ENCODE peak calls at places on chromosomes 4 and X, in ten cellular contexts. X is ascending aorta, L is right lobe of liver, A is suprapubic skin, M is endodermal cell, Z is osteoblast, Y is pancreas, G is upper lobe of right lung, P is OCI-LY7, S is tibial nerve. E is an unnamed sample. For H3K36me3, the result is how much of the 10 kb centered on the place peaks cover.

GRCh38 chr4:23337292-23337691 is 552.6 kb downstream of the PPARGC1A start:
- DNase-seq in M (peak), Z (no peak), G (no peak), X (no peak), L (no peak), Y (no peak), A (no peak), S (no peak), P (peak), E (no peak)

GRCh38 chrX:65407157-65407626 is 127.4 kb downstream of the LAS1L start:
- DNase-seq in X (no peak), P (no peak), S (no peak), L (no peak), M (no peak), A (no peak), Y (no peak), Z (no peak), G (no peak), E (no peak)

GRCh38 chr4:88211473-88212252 is 53.2 kb upstream of the ABCG2 start:
- DNase-seq in M (peak), L (no peak), S (peak), Y (no peak), X (no peak), P (peak), A (no peak), G (no peak), Z (peak), E (peak)

GRCh38 chr4:78002260-78002659 is 54.9 kb upstream of the FRAS1 start:
- DNase-seq in S (no peak), A (no peak), P (no peak), Y (no peak), Z (peak), M (no peak), G (no peak), X (no peak), L (no peak), E (no peak)

GRCh38 chr4:47530801-47531200 is 45.7 kb downstream of the ATP10D start:
- DNase-seq in Y (no peak), X (no peak), P (no peak), A (no peak), S (no peak), L (no peak), G (no peak), M (no peak), Z (no peak), E (no peak)

GRCh38 chr4:112086036-112086434 is 59.2 kb upstream of the FAM241A start:
- DNase-seq in Y (no peak), Z (no peak), M (no peak), X (no peak), S (no peak), L (no peak), G (no peak), P (no peak), A (no peak), E (no peak)

GRCh38 chr4:38062894-38063168 is 102.6 kb downstream of the PTTG2 start:
- DNase-seq in P (no peak), Z (no peak), M (no peak), Y (no peak), G (no peak), X (no peak), S (no peak), L (no peak), A (no peak), E (peak)

GRCh38 chr4:128574706-128575105 is 234.8 kb upstream of the JADE1 start:
- DNase-seq in Y (peak), Z (peak), P (peak), X (peak), G (peak), A (peak), M (peak), S (peak), L (peak), E (peak)

GRCh38 chr4:128768373-128768996 is 41.0 kb upstream of the JADE1 start:
- DNase-seq in A (no peak), Z (peak), P (no peak), L (no peak), X (no peak), M (no peak), Y (no peak), S (no peak), G (no peak), E (no peak)

GRCh38 chr4:74054483-74055032 is 16.1 kb upstream of the CXCL3 start:
- DNase-seq in S (no peak), A (no peak), Z (no peak), X (no peak), P (no peak), G (no peak), L (no peak), M (no peak), Y (no peak), E (no peak)

GRCh38 chrX:41984628-41985027 is 61.3 kb upstream of the CASK start:
- DNase-seq in Z (no peak), Y (no peak), S (no peak), M (no peak), P (no peak), X (no peak), A (no peak), G (no peak), L (no peak), E (peak)

GRCh38 chr4:74205559-74205958 is 47.6 kb downstream of the MTHFD2L start:
- DNase-seq in L (no peak), Y (no peak), G (no peak), M (no peak), A (no peak), P (no peak), X (no peak), S (no peak), Z (no peak), E (no peak)

GRCh38 chr4:41448935-41449334 is 89.0 kb upstream of the LIMCH1 start:
- DNase-seq in M (no peak), Z (no peak), X (no peak), P (no peak), A (no peak), Y (no peak), L (peak), G (no peak), S (peak), E (no peak)

GRCh38 chr4:1623821-1624518 is 60.1 kb downstream of the FAM53A start:
- DNase-seq in M (no peak), G (no peak), P (no peak), X (no peak), L (no peak), S (no peak), A (no peak), Y (peak), Z (no peak), E (no peak)

GRCh38 chr4:123603165-123603564 is 206.6 kb downstream of the SPRY1 start:
- DNase-seq in P (no peak), M (no peak), S (no peak), Z (no peak), X (no peak), Y (no peak), L (no peak), G (no peak), A (no peak), E (no peak)

DNA sequence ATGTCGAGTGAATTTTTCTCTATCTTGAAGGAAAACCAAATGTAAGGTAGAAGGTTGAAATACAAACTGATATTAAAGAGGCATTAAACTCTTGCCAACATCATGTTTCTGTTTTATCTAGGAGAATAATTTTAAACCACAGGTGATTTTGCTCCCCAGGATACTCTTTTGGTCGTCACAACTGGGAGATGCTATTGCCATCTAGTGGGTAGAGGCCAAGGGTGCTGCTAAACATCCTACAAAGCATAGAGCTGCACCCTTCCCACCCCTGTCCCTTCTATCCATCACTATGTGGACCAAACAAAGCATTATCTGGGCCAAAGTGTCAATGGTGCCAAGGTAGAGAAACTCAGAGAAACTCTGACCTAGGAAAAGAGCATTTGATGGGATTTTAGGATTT is 154.6 kb upstream of the MAGEB2 start:
- DNase-seq in L (no peak), M (peak), Z (no peak), A (no peak), Y (no peak), X (no peak), P (no peak), S (no peak), G (no peak), E (peak)
- TF ChIP-seq CTCF in L (peak), M (peak), Z (no peak), A (no peak), Y (no peak), X (no peak), P (peak), S (no peak), G (no peak), E (peak)

GRCh38 chr4:7760706-7761105 is 179.0 kb downstream of the AFAP1 start:
- DNase-seq in G (no peak), A (no peak), Y (no peak), S (no peak), P (no peak), L (peak), Z (no peak), X (no peak), M (no peak), E (no peak)

GRCh38 chr4:7759221-7759620 is 180.4 kb downstream of the AFAP1 start:
- DNase-seq in Y (no peak), P (peak), Z (no peak), M (no peak), X (no peak), G (no peak), A (no peak), S (no peak), L (no peak), E (no peak)

GRCh38 chr4:7760228-7760627 is 179.4 kb downstream of the AFAP1 start:
- DNase-seq in P (no peak), A (no peak), G (no peak), Y (no peak), S (no peak), L (peak), X (no peak), M (no peak), Z (no peak), E (no peak)

GRCh38 chr4:7758444-7758815 is 181.2 kb downstream of the AFAP1 start:
- DNase-seq in Y (no peak), G (no peak), S (no peak), X (no peak), M (no peak), L (peak), A (no peak), Z (no peak), P (no peak), E (no peak)

DNA sequence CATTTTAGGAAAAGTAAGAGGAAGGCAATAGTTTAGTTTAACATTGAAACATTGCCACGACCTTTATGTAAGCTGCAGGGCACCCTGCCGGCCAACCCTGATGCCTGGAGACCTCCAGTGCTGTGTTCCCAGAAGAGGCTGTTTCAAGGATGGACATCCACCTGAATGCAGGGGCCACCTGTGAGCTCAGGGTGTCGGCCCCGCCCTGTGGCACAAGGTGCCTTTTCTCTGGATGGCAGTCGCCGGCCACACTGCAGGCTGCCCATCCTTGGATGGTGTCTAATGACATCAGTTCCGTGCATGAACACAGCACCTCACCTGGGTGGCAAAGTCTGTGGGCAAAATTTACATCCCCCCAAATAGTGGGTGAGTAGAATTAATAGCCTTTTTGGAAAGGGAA is 180.0 kb downstream of the AFAP1 start:
- DNase-seq in G (no peak), Z (no peak), S (no peak), X (no peak), A (no peak), M (no peak), P (no peak), L (peak), Y (no peak), E (no peak)
- H3K36me3 ChIP-seq in G (under half), Z (half or more), S (under half), X (under half), A (under half), M (under half), P (under half), L (under half), Y (under half), E (under half)

GRCh38 chrX:15971696-15972095 is 117.1 kb upstream of the AP1S2 start:
- DNase-seq in S (no peak), G (no peak), A (no peak), Z (no peak), L (no peak), Y (no peak), M (no peak), P (no peak), X (no peak), E (no peak)

GRCh38 chrX:15977644-15978043 is 123.0 kb upstream of the AP1S2 start:
- DNase-seq in M (no peak), S (no peak), G (no peak), X (no peak), Y (no peak), L (no peak), A (no peak), Z (no peak), P (no peak), E (no peak)

GRCh38 chrX:15973941-15974340 is 119.3 kb upstream of the AP1S2 start:
- DNase-seq in L (no peak), X (no peak), S (peak), M (no peak), Y (no peak), G (no peak), P (no peak), A (no peak), Z (peak), E (no peak)

DNA sequence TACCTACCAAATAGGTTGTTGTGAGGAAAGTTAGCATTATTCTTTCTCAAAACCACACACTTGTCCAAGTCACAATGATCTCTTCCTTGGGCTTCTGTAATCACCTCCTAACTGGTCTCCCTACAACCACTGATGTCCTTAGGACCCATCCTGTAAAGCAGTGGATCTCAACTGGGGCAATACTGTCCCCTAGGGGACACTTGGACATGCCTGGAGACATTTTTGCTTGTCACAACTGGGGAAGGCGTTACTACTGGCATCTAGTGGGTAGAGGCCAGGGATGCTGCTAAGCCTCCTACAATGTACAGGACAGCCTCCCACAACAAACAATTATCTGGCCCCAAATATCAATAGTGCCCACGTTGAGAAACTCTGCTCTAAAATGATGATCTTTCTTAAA is 118.7 kb upstream of the AP1S2 start:
- DNase-seq in P (peak), M (peak), L (no peak), G (no peak), Z (no peak), Y (no peak), X (no peak), S (no peak), A (no peak), E (no peak)
- TF ChIP-seq CTCF in P (peak), M (peak), L (peak), G (peak), Z (peak), Y (no peak), X (no peak), S (peak), A (no peak), E (peak)

GRCh38 chr4:188121530-188121929 is 12.1 kb upstream of the TRIML2 start:
- DNase-seq in X (no peak), M (no peak), L (no peak), Z (no peak), A (no peak), S (no peak), G (no peak), P (no peak), Y (no peak), E (no peak)
- H3K36me3 ChIP-seq in X (under half), M (under half), L (under half), Z (under half), A (under half), S (under half), G (under half), P (under half), Y (under half), E (under half)

GRCh38 chr4:146650034-146650433 is 11.3 kb downstream of the POU4F2 start:
- DNase-seq in P (no peak), L (no peak), X (no peak), Z (no peak), Y (no peak), M (no peak), A (no peak), S (no peak), G (no peak), E (no peak)

GRCh38 chr4:146654648-146654975 is 15.9 kb downstream of the POU4F2 start:
- DNase-seq in L (no peak), A (no peak), P (no peak), G (no peak), S (no peak), Y (no peak), X (no peak), Z (no peak), M (no peak), E (no peak)

GRCh38 chr4:146649232-146649631 is 10.5 kb downstream of the POU4F2 start:
- DNase-seq in G (no peak), Y (no peak), P (no peak), S (no peak), M (no peak), A (no peak), X (no peak), L (no peak), Z (no peak), E (no peak)

GRCh38 chr4:146654976-146655761 is 16.5 kb downstream of the POU4F2 start:
- DNase-seq in M (peak), P (no peak), S (no peak), G (peak), X (no peak), L (no peak), Z (peak), A (no peak), Y (peak), E (no peak)
- TF ChIP-seq CTCF in M (peak), P (no peak), S (no peak), G (no peak), X (no peak), L (peak), Z (no peak), A (no peak), Y (no peak), E (no peak)

GRCh38 chr4:99059550-99059949 is 29.0 kb downstream of the ADH5 start:
- DNase-seq in G (no peak), L (no peak), M (no peak), S (no peak), Y (no peak), Z (no peak), X (no peak), A (no peak), P (no peak), E (no peak)
- H3K36me3 ChIP-seq in G (under half), L (under half), M (half or more), S (under half), Y (under half), Z (under half), X (under half), A (under half), P (half or more), E (under half)

GRCh38 chrX:69614896-69615295 is 1.0 kb upstream of the EDA start:
- DNase-seq in S (peak), L (no peak), P (no peak), Z (no peak), A (no peak), Y (no peak), X (no peak), G (no peak), M (no peak), E (no peak)

GRCh38 chrX:69615323-69615722 is 590 bp upstream of the EDA start:
- DNase-seq in Y (no peak), A (no peak), Z (peak), G (no peak), S (no peak), X (no peak), P (no peak), L (no peak), M (peak), E (no peak)

GRCh38 chrX:69615779-69616519 is at the start of gene EDA:
- DNase-seq in Y (peak), A (peak), G (peak), Z (peak), M (peak), P (peak), S (peak), X (peak), L (peak), E (peak)

GRCh38 chrX:69616520-69617203 is 749 bp downstream of the EDA start:
- DNase-seq in X (peak), A (no peak), P (no peak), M (peak), S (peak), Y (peak), L (peak), G (peak), Z (no peak), E (no peak)

DNA sequence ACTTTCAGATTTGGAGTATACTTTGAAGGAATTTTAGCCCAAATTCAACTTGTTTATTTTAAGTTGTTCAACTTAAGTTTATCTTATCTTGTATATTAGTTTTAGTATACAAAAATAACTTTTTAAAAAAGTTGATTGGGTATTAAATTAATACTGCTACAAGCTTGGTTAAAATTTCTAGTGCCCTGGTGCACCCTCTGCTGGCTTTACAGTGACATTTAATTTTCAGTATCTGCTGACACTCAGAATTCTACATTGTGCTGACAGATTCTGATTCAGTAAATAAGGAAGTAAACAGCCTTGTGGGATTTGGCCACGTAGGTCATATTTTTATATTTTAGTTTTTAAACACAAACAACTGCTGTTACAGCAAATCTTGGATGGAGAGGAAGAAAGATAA is 2.9 kb downstream of the EDA start:
- DNase-seq in P (peak), Z (peak), X (no peak), M (no peak), G (no peak), S (no peak), L (no peak), Y (no peak), A (no peak), E (peak)
- TF ChIP-seq CTCF in P (peak), Z (peak), X (no peak), M (peak), G (peak), S (peak), L (peak), Y (no peak), A (peak), E (no peak)

DNA sequence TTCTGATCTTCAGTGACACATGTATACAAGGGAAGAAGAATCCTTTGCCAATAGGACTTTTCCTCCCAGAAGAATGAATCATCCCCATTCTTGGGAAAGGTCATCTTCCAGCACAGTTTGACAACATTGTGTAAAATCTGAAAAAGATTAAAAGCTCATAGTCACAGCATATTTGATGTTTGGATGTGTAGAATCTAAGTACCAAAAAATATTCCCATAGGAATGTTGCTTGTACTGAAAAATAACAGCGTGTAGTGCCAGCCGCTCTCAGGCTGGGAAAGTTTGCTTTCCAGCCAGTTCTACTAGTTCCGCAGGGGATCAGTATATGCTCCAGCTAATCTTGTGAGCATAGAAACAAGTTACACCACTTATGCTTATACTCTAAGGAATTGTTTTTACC is 74.7 kb upstream of the IL13RA1 start:
- DNase-seq in L (no peak), A (no peak), S (no peak), P (no peak), Z (peak), X (no peak), Y (no peak), M (no peak), G (no peak), E (peak)
- H3K36me3 ChIP-seq in L (under half), A (under half), S (under half), P (under half), Z (under half), X (under half), Y (under half), M (under half), G (under half), E (under half)